ENCODE peak calls at places on chromosome 1, in seven cellular contexts. I is fibroblast of lung, E is A673, V is stomach, B is pancreas, L is endothelial cell of umbilical vein, S is left ventricle myocardium inferior. O is an unnamed sample. For H3K36me3, the result is how much of the 10 kb centered on the place peaks cover.

GRCh38 chr1:5109652-5110051 is 455.2 kb downstream of the AJAP1 start:
- DNase-seq in V (no peak), L (no peak), I (no peak), S (no peak), E (no peak), B (no peak), O (no peak)

GRCh38 chr1:30670195-30671060 is 53.0 kb downstream of the MATN1 start:
- DNase-seq in E (no peak), B (no peak), L (no peak), I (peak), V (no peak), S (no peak), O (peak)

GRCh38 chr1:109818351-109819325 is 54.9 kb upstream of the EPS8L3 start:
- DNase-seq in V (no peak), S (no peak), E (no peak), B (no peak), I (no peak), L (no peak), O (no peak)

GRCh38 chr1:36109041-36109679 is 15.9 kb downstream of the COL8A2 start:
- DNase-seq in E (no peak), I (peak), L (no peak), B (no peak), S (no peak), V (no peak), O (no peak)

GRCh38 chr1:43991476-43992231 is at the start of gene CCDC24:
- DNase-seq in L (peak), E (peak), B (peak), I (peak), S (peak), V (peak), O (peak)

GRCh38 chr1:241639653-241640148 is 468 bp downstream of the CHML start:
- DNase-seq in L (peak), I (peak), B (peak), S (peak), E (no peak), V (no peak), O (no peak)

GRCh38 chr1:17014671-17015567 is 3.2 kb upstream of the ATP13A2 start:
- DNase-seq in I (no peak), E (no peak), L (no peak), B (no peak), V (no peak), S (no peak), O (no peak)

GRCh38 chr1:18324246-18324645 is 156.5 kb upstream of the KLHDC7A start:
- DNase-seq in L (no peak), I (no peak), S (no peak), B (no peak), E (no peak), V (no peak), O (no peak)

GRCh38 chr1:113918243-113918642 is 10.9 kb upstream of the HIPK1 start:
- DNase-seq in B (no peak), S (no peak), L (no peak), I (no peak), E (no peak), V (no peak), O (no peak)

GRCh38 chr1:21829294-21829693 is 17.2 kb downstream of the LDLRAD2 start:
- DNase-seq in B (peak), L (no peak), V (no peak), I (no peak), E (no peak), S (no peak), O (no peak)
- H3K36me3 ChIP-seq in B (under half), L (half or more), V (half or more), I (under half), E (under half), S (half or more), O (half or more)

DNA sequence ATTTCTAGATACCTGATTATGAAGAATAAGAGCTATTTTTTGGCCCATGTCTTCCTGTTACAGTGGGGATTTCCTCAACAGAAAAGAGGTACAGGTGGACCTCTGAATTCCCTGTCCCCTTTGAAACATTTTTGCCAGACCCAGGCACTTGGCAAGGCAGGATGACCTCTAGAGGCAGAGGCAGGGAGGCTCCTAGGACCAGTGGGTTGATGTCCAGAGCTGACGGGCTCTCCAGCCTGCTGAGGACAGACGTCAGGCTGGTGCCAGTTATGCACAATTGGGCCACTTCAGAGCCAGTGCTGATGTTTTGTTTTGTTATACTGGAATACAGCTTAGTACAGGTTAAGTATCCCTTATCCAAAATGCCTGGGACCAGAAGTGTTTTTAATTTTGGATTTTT is 18.5 kb upstream of the A3GALT2 start:
- DNase-seq in S (no peak), E (no peak), I (no peak), B (no peak), L (no peak), V (no peak), O (no peak)
- TF ChIP-seq CTCF in S (peak), E (no peak), I (no peak), B (no peak), L (peak), V (no peak), O (peak)

DNA sequence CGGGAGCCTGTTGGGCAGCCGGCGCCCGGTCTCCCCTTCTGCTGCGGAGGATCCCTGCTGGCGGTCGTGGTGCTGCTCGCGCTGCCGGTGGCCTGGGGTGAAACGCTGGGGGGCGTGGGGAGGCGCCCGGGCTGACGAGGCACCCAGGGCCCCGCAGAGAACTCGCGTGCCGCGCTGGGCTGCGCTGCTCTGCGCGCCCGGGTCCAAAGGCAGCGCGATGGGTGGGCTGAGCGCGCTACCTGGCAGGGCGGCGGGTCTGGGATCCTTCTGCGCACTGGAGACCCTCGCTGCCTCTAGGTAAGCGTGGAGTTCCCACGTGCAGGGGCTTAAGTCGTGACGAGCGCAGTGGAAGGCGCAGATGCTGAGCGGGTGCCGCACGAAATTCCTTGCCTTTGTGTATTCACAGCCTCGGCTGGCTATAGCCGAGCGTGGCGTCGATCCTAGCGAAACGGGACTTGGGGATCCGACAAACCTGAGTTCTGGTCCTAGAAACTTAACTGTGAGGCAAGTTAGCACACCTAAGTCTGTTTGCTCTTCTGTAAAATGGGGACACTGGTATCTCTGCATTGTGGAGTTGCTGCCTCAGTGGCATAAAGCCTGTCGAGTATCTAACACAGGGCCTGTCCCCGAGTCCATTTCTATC is 24.7 kb downstream of the CR1L start:
- DNase-seq in V (no peak), I (no peak), L (no peak), S (no peak), E (no peak), B (peak), O (no peak)
- H3K4me3 ChIP-seq in V (peak), I (no peak), L (no peak), S (peak), E (no peak), B (no peak), O (no peak)

GRCh38 chr1:8598783-8599182 is 218.7 kb downstream of the RERE start:
- DNase-seq in V (no peak), S (no peak), E (peak), L (peak), B (no peak), I (peak), O (no peak)
- H3K36me3 ChIP-seq in V (under half), S (under half), E (under half), L (under half), B (under half), I (under half), O (under half)

GRCh38 chr1:6183520-6183989 is 3.4 kb upstream of the CHD5 start:
- DNase-seq in V (no peak), S (no peak), L (no peak), I (no peak), E (no peak), B (peak), O (no peak)

GRCh38 chr1:6184083-6184783 is 4.1 kb upstream of the CHD5 start:
- DNase-seq in V (no peak), B (no peak), S (no peak), E (no peak), L (no peak), I (no peak), O (no peak)

GRCh38 chr1:6188466-6188865 is 8.3 kb upstream of the CHD5 start:
- DNase-seq in I (no peak), B (no peak), E (no peak), L (no peak), S (no peak), V (no peak), O (no peak)

GRCh38 chr1:6185151-6185550 is 5.0 kb upstream of the CHD5 start:
- DNase-seq in I (peak), L (no peak), S (no peak), V (no peak), E (no peak), B (no peak), O (peak)

GRCh38 chr1:6185635-6186382 is 5.7 kb upstream of the CHD5 start:
- DNase-seq in V (no peak), I (peak), L (peak), S (no peak), B (no peak), E (peak), O (no peak)
- TF ChIP-seq CTCF in V (no peak), I (peak), L (peak), S (peak), B (no peak), E (peak), O (peak)

DNA sequence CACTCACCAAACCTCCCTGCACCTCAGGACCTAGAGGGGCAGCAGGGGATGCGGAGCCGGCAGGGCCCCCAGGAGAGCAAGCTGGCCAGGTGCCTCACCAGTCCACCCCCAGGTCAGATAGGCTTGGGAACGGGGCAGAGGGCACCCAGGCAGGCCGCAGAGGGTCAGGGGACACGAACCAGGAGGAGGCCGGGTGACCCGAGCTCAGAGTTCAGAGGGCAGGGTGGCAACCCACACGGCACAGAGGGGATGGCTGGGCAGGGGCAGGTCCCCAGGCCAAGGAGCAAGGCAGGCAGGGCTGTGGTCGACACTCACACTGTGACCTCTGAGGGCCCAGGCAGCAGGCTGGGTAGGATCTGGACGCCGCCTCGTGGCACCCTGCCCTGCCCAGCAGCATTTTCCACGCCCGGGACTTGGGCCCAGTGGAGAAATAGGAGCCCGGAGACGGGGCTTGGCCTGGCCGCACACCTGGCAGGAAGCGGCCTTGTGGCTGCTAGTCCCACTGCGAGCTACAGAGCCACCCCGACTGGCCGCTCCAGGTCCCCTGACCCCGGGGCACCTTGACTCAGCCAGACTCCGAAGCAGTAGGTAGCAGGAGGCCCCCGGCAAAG is 5.3 kb downstream of the DVL1 start:
- DNase-seq in E (no peak), B (no peak), S (no peak), I (no peak), L (no peak), V (peak), O (no peak)
- H3K4me3 ChIP-seq in E (no peak), B (no peak), S (no peak), I (no peak), L (no peak), V (peak), O (no peak)

GRCh38 chr1:9726406-9726805 is 74.9 kb downstream of the PIK3CD start:
- DNase-seq in L (no peak), I (no peak), B (peak), V (no peak), S (no peak), E (no peak), O (no peak)
- H3K36me3 ChIP-seq in L (under half), I (under half), B (under half), V (half or more), S (half or more), E (under half), O (under half)